ENCODE peak calls at places on chromosomes 1 and 21, in six cellular contexts. E, L, R, X, V and O are unnamed samples. For H3K9me2 and H3K4me1, the result is how much of the 10 kb centered on the place peaks cover.

GRCh38 chr21:31337086-31337485 is 7.0 kb downstream of the TIAM1 start:
- DNase-seq in V (no peak), L (no peak), E (no peak), X (no peak), R (no peak), O (no peak)

GRCh38 chr1:24925082-24925779 is 4.8 kb downstream of the RUNX3 start:
- DNase-seq in R (no peak), L (no peak), E (no peak), V (no peak), X (no peak), O (no peak)

GRCh38 chr1:157090196-157090647 is 9.4 kb downstream of the ETV3L start:
- DNase-seq in E (peak), V (peak), R (peak), X (peak), L (peak), O (peak)

GRCh38 chr1:143666851-143667250 is 304.9 kb downstream of the FAM72C start:
- DNase-seq in E (no peak), V (no peak), L (no peak), R (no peak), X (no peak), O (no peak)

GRCh38 chr1:206898089-206898908 is 1.1 kb downstream of the IL24 start:
- DNase-seq in V (no peak), L (no peak), X (peak), R (peak), E (no peak), O (no peak)

GRCh38 chr1:71232166-71232763 is 151.4 kb upstream of the ZRANB2 start:
- DNase-seq in E (no peak), L (no peak), V (no peak), X (no peak), R (peak), O (no peak)

GRCh38 chr1:244836135-244836521 is 670 bp downstream of the COX20 start:
- DNase-seq in X (peak), L (peak), E (no peak), R (peak), V (peak), O (peak)

GRCh38 chr1:221937155-221937953 is 195.5 kb upstream of the DUSP10 start:
- DNase-seq in L (no peak), E (no peak), R (no peak), X (no peak), V (no peak), O (no peak)

GRCh38 chr1:66679140-66679539 is 73.1 kb upstream of the DYNLT5 start:
- DNase-seq in R (no peak), V (no peak), L (no peak), X (no peak), E (no peak), O (no peak)

GRCh38 chr1:15761729-15762128 is 3.1 kb downstream of the FBLIM1 start:
- DNase-seq in E (no peak), V (no peak), L (no peak), X (no peak), R (no peak), O (no peak)

GRCh38 chr1:33893147-33893830 is 29.4 kb downstream of the HMGB4 start:
- DNase-seq in X (no peak), L (no peak), V (no peak), E (no peak), R (peak), O (no peak)

GRCh38 chr1:160090760-160091159 is 7.7 kb downstream of the IGSF8 start:
- DNase-seq in L (no peak), V (no peak), X (no peak), R (no peak), E (no peak), O (no peak)

GRCh38 chr1:219062161-219062560 is 111.5 kb upstream of the LYPLAL1 start:
- DNase-seq in L (no peak), X (peak), V (no peak), R (peak), E (no peak), O (no peak)

GRCh38 chr1:34057347-34057746 is 107.7 kb downstream of the CSMD2 start:
- DNase-seq in X (no peak), L (peak), E (no peak), R (no peak), V (peak), O (no peak)

GRCh38 chr1:177927021-177927596 is 42.7 kb downstream of the SEC16B start:
- DNase-seq in E (no peak), V (no peak), X (peak), L (no peak), R (peak), O (no peak)

GRCh38 chr1:198018529-198018928 is 101.4 kb downstream of the LHX9 start:
- DNase-seq in X (peak), V (no peak), R (peak), E (no peak), L (peak), O (no peak)

GRCh38 chr1:54763814-54764131 is 550 bp downstream of the PARS2 start:
- DNase-seq in L (no peak), E (peak), R (peak), V (peak), X (no peak), O (no peak)

GRCh38 chr1:211259596-211260126 is 495 bp downstream of the RCOR3 start:
- DNase-seq in X (peak), E (peak), L (peak), R (peak), V (peak), O (peak)

GRCh38 chr1:233615571-233615970 is 1.7 kb downstream of the KCNK1 start:
- DNase-seq in L (no peak), E (no peak), X (peak), V (no peak), R (no peak), O (no peak)

GRCh38 chr1:89311757-89312156 is 39.1 kb upstream of the GBP5 start:
- DNase-seq in R (no peak), V (no peak), L (no peak), X (peak), E (no peak), O (no peak)

GRCh38 chr1:47533176-47534039 is 95.6 kb downstream of the FOXD2 start:
- DNase-seq in L (peak), R (peak), V (peak), X (no peak), E (peak), O (no peak)
- H3K4me3 ChIP-seq in L (peak), R (peak), V (peak), X (no peak), E (peak), O (no peak)

GRCh38 chr1:6105218-6105679 is 59.6 kb downstream of the KCNAB2 start:
- DNase-seq in L (no peak), X (peak), V (no peak), R (peak), E (peak), O (peak)

GRCh38 chr1:6106977-6107376 is 61.3 kb downstream of the KCNAB2 start:
- DNase-seq in V (no peak), E (no peak), X (no peak), L (no peak), R (no peak), O (no peak)

GRCh38 chr1:6105763-6106162 is 60.1 kb downstream of the KCNAB2 start:
- DNase-seq in E (no peak), R (no peak), V (no peak), L (no peak), X (no peak), O (no peak)

GRCh38 chr1:6107409-6108356 is 62.0 kb downstream of the KCNAB2 start:
- DNase-seq in R (no peak), V (no peak), X (no peak), L (no peak), E (no peak), O (no peak)

DNA sequence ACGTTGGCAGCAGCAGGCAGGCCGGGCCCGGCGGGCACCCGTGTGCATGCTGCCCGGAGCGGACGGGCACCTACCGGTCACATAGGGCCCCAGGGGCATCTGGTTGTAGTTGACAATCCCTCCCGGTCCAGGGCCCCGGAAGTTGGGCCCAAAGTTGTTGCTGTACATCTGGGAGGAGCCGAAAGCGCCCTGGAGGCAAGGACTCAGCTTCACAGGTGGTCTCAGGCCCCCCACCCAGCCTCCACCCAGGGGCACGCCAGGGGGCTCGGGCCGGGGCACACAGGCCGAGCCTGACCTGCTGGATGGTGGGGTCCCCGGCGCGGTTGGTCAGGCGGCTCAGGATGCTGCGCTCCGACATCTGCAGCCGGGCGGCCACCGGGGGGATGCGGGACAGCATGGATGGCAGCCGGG is 60.6 kb downstream of the KCNAB2 start:
- DNase-seq in V (no peak), E (no peak), X (no peak), L (no peak), R (no peak), O (no peak)
- H3K9me2 ChIP-seq in V (under half), E (under half), X (under half), L (under half), R (under half), O (under half)

GRCh38 chr1:156075158-156075557 is 7.1 kb downstream of the MEX3A start:
- DNase-seq in V (peak), R (no peak), E (no peak), L (no peak), X (no peak), O (no peak)

GRCh38 chr1:156077430-156077760 is 4.9 kb downstream of the MEX3A start:
- DNase-seq in V (peak), R (no peak), X (no peak), E (no peak), L (no peak), O (no peak)

GRCh38 chr1:156074661-156075060 is 7.6 kb downstream of the MEX3A start:
- DNase-seq in R (no peak), E (no peak), L (no peak), V (peak), X (no peak), O (no peak)

GRCh38 chr1:156076609-156077429 is 5.4 kb downstream of the MEX3A start:
- DNase-seq in V (peak), R (no peak), L (no peak), X (no peak), E (no peak), O (peak)

GRCh38 chr1:156075775-156076204 is 6.5 kb downstream of the MEX3A start:
- DNase-seq in V (no peak), R (no peak), L (no peak), X (no peak), E (no peak), O (no peak)
- H3K4me1 ChIP-seq in V (half or more), R (under half), L (under half), X (under half), E (under half), O (under half)

GRCh38 chr1:172167801-172168596 is 252.5 kb upstream of the C1orf105 start:
- DNase-seq in R (peak), L (no peak), X (peak), V (no peak), E (no peak), O (no peak)
- H3K4me3 ChIP-seq in R (no peak), L (no peak), X (no peak), V (no peak), E (no peak), O (no peak)

DNA sequence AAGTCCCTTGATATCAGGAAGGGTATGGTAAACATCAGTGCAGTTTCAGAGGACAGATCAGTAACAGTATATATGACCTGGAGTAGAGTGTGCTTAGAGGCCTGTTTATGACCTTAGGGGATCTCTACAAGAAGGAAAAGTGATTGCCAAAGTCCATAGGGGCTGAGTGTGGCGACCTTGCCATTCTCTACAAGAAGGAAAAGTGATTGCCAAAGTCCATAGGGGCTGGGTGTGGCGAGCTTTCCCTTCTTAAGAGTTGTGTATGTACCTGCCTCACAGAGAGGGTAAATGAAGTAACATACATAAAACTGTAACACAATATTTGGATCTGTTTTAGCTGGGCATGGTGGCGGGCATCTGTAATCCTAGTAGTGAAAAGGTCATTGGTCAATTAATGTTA is 28.4 kb upstream of the AXDND1 start:
- DNase-seq in V (no peak), L (peak), R (no peak), X (no peak), E (no peak), O (no peak)
- H3K9me2 ChIP-seq in V (under half), L (under half), R (under half), X (under half), E (under half), O (under half)